ENCODE peak calls at places on chromosomes 6 and 20, in eight cellular contexts. B is OCI-LY7, S is GM23338, F is neural progenitor cell, E is hepatocyte, A is MM.1S, V is HCT116, G is SK-N-SH. L is an unnamed sample.

GRCh38 chr6:150580489-150580888 is 19.2 kb upstream of the PLEKHG1 start:
- DNase-seq in B (no peak), S (no peak), F (no peak), E (no peak), A (no peak), V (no peak), G (no peak), L (no peak)

GRCh38 chr6:17417817-17418216 is 24.4 kb downstream of the CAP2 start:
- DNase-seq in B (no peak), S (peak), F (peak), E (peak), A (no peak), V (no peak), G (peak), L (peak)

GRCh38 chr20:43767686-43768474 is 41.1 kb upstream of the GTSF1L start:
- DNase-seq in B (no peak), S (no peak), F (no peak), E (no peak), A (no peak), V (no peak), G (peak), L (peak)

GRCh38 chr6:108121612-108122011 is 44.2 kb upstream of the NR2E1 start:
- DNase-seq in B (no peak), S (no peak), F (no peak), E (no peak), A (no peak), V (no peak), G (no peak), L (no peak)

GRCh38 chr6:149054559-149055194 is 262.8 kb upstream of the TAB2 start:
- DNase-seq in B (no peak), S (no peak), F (no peak), E (no peak), A (no peak), V (no peak), G (no peak), L (no peak)

GRCh38 chr20:2699775-2700413 is 7.3 kb downstream of the EBF4 start:
- DNase-seq in B (no peak), S (peak), F (no peak), E (no peak), A (no peak), V (no peak), G (no peak), L (no peak)

GRCh38 chr20:18532626-18533025 is 24.9 kb downstream of the SEC23B start:
- DNase-seq in B (no peak), S (no peak), F (no peak), E (no peak), A (no peak), V (no peak), G (no peak), L (no peak)

GRCh38 chr6:593139-593906 is 63.6 kb downstream of the HUS1B start:
- DNase-seq in B (peak), S (peak), F (peak), E (peak), A (peak), V (peak), G (peak), L (peak)

GRCh38 chr6:169592558-169592957 is 109.3 kb downstream of the WDR27 start:
- DNase-seq in B (no peak), S (no peak), F (no peak), E (no peak), A (no peak), V (no peak), G (no peak), L (peak)

GRCh38 chr6:77403424-77403823 is 59.9 kb downstream of the HTR1B start:
- DNase-seq in B (no peak), S (no peak), F (no peak), E (peak), A (no peak), V (peak), G (no peak), L (peak)

GRCh38 chr20:24934101-24934661 is 14.9 kb upstream of the CST7 start:
- DNase-seq in B (no peak), S (no peak), F (no peak), E (no peak), A (peak), V (no peak), G (no peak), L (no peak)

GRCh38 chr20:14384411-14384810 is 47.0 kb upstream of the FLRT3 start:
- DNase-seq in B (no peak), S (no peak), F (no peak), E (peak), A (no peak), V (no peak), G (no peak), L (peak)

GRCh38 chr20:41232971-41233926 is 84.3 kb downstream of the ZHX3 start:
- DNase-seq in B (no peak), S (no peak), F (no peak), E (peak), A (no peak), V (no peak), G (no peak), L (peak)

GRCh38 chr6:2360126-2360525 is 114.7 kb upstream of the GMDS start:
- DNase-seq in B (no peak), S (no peak), F (no peak), E (no peak), A (no peak), V (no peak), G (no peak), L (no peak)

GRCh38 chr6:16793828-16794412 is 32.7 kb upstream of the ATXN1 start:
- DNase-seq in B (no peak), S (no peak), F (no peak), E (no peak), A (no peak), V (no peak), G (no peak), L (no peak)

GRCh38 chr6:111523484-111524166 is 40.6 kb upstream of the REV3L start:
- DNase-seq in B (no peak), S (peak), F (no peak), E (no peak), A (no peak), V (no peak), G (peak), L (no peak)

GRCh38 chr6:16511048-16511660 is 250.1 kb downstream of the ATXN1 start:
- DNase-seq in B (peak), S (peak), F (peak), E (peak), A (no peak), V (no peak), G (peak), L (peak)

GRCh38 chr6:41707565-41708200 is 27.7 kb downstream of the TFEB start:
- DNase-seq in B (peak), S (no peak), F (no peak), E (no peak), A (no peak), V (no peak), G (no peak), L (no peak)

GRCh38 chr6:39882567-39882953 is 51.7 kb downstream of the MOCS1 start:
- DNase-seq in B (no peak), S (peak), F (no peak), E (peak), A (no peak), V (no peak), G (no peak), L (no peak)

GRCh38 chr6:113397229-113397628 is 459.9 kb upstream of the MARCKS start:
- DNase-seq in B (no peak), S (no peak), F (no peak), E (no peak), A (no peak), V (no peak), G (no peak), L (no peak)
- TF ChIP-seq CTCF in B (no peak), S (no peak), F (no peak), E (no peak), A (no peak), V (no peak), G (no peak), L (no peak)

GRCh38 chr20:38117635-38118034 is 47.4 kb downstream of the TGM2 start:
- DNase-seq in B (no peak), S (no peak), F (no peak), E (no peak), A (no peak), V (no peak), G (no peak), L (peak)
- TF ChIP-seq EZH2phosphoT487 in B (no peak), S (no peak), F (no peak), E (no peak), A (no peak), V (no peak), G (no peak), L (no peak)

GRCh38 chr20:47173596-47174216 is 182.8 kb downstream of the ZMYND8 start:
- DNase-seq in B (no peak), S (peak), F (no peak), E (no peak), A (no peak), V (no peak), G (no peak), L (no peak)
- TF ChIP-seq CTCF in B (peak), S (peak), F (peak), E (no peak), A (no peak), V (no peak), G (no peak), L (no peak)

GRCh38 chr20:58212636-58213035 is 15.8 kb downstream of the ANKRD60 start:
- DNase-seq in B (no peak), S (no peak), F (no peak), E (no peak), A (no peak), V (no peak), G (peak), L (no peak)

GRCh38 chr20:58214310-58214709 is 14.1 kb downstream of the ANKRD60 start:
- DNase-seq in B (no peak), S (no peak), F (no peak), E (no peak), A (no peak), V (no peak), G (no peak), L (no peak)

GRCh38 chr20:58215116-58215515 is 13.3 kb downstream of the ANKRD60 start:
- DNase-seq in B (no peak), S (no peak), F (no peak), E (no peak), A (no peak), V (no peak), G (no peak), L (no peak)

GRCh38 chr20:58213112-58213511 is 15.3 kb downstream of the ANKRD60 start:
- DNase-seq in B (no peak), S (no peak), F (peak), E (no peak), A (no peak), V (no peak), G (peak), L (peak)

GRCh38 chr20:58213716-58214115 is 14.7 kb downstream of the ANKRD60 start:
- DNase-seq in B (no peak), S (no peak), F (no peak), E (no peak), A (no peak), V (no peak), G (no peak), L (no peak)
- TF ChIP-seq EZH2phosphoT487 in B (no peak), S (no peak), F (no peak), E (no peak), A (no peak), V (no peak), G (no peak), L (no peak)

DNA sequence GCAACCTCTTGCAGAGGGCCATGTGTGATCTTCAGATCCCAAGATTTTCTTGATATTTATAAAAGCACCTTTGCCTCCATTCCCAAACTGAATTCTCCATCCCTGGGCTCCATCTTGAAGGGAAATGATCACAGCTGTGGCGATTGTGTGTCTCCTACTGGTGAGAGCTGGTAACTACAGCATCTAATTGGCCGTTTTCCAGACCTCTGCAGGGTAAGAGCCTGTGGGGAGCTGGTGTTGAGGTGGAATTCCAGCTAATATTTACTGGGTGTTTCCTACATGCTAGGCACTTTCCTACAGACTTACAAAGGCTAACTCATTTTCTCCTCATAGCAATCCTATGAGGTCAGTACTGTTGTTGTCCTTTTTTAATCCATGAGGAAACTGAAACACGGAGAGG is 59.2 kb upstream of the FNDC1 start:
- DNase-seq in B (peak), S (peak), F (peak), E (peak), A (no peak), V (peak), G (peak), L (peak)
- TF ChIP-seq CTCF in B (peak), S (peak), F (peak), E (peak), A (peak), V (peak), G (peak), L (peak)

GRCh38 chr20:53127027-53127426 is 154.9 kb downstream of the TSHZ2 start:
- DNase-seq in B (no peak), S (no peak), F (no peak), E (no peak), A (no peak), V (no peak), G (no peak), L (no peak)
- TF ChIP-seq EZH2phosphoT487 in B (no peak), S (no peak), F (no peak), E (no peak), A (no peak), V (no peak), G (no peak), L (no peak)